ENCODE peak calls at places on chromosomes 16 and 17, in seven cellular contexts. Q is endothelial cell of umbilical vein, C is EH, B is adrenal gland, X is colonic mucosa, I is iPS-NIHi11, O is fibroblast of mammary gland. A is an unnamed sample.

GRCh38 chr17:36721560-36722120 is 120.3 kb downstream of the MRM1 start:
- DNase-seq in Q (peak; percentile 14), C (no peak), B (no peak), X (no peak), I (no peak), O (no peak), A (peak; percentile 5)

GRCh38 chr17:57408064-57408811 is 151.9 kb downstream of the MSI2 start:
- DNase-seq in Q (no peak), C (no peak), B (no peak), X (peak; percentile 59), I (peak; percentile 66), O (no peak), A (peak; percentile 83)

GRCh38 chr17:489758-490329 is 137.2 kb upstream of the RPH3AL start:
- DNase-seq in Q (peak; percentile 35), C (peak; percentile 73), B (peak; percentile 28), X (peak; percentile 32), I (no peak), O (peak; percentile 36), A (peak; percentile 90)

GRCh38 chr17:2899911-2900310 is 103.7 kb downstream of the RAP1GAP2 start:
- DNase-seq in Q (no peak), C (no peak), B (no peak), X (peak; percentile 60), I (no peak), O (peak; percentile 29), A (no peak)

GRCh38 chr17:63445571-63446217 is 412 bp downstream of the CYB561 start:
- DNase-seq in Q (peak; percentile 63), C (peak; percentile 62), B (peak; percentile 70), X (peak; percentile 56), I (peak; percentile 95), O (no peak), A (no peak)

GRCh38 chr17:80527016-80527645 is 17.5 kb upstream of the RPTOR start:
- DNase-seq in Q (no peak), C (peak; percentile 47), B (no peak), X (no peak), I (no peak), O (no peak), A (no peak)

GRCh38 chr17:3693829-3694231 is 2.1 kb downstream of the P2RX5 start:
- DNase-seq in Q (no peak), C (no peak), B (no peak), X (no peak), I (no peak), O (no peak), A (no peak)

GRCh38 chr17:48555616-48556533 is 11.0 kb upstream of the HOXB2 start:
- DNase-seq in Q (peak; percentile 43), C (no peak), B (peak; percentile 56), X (no peak), I (no peak), O (no peak), A (no peak)

GRCh38 chr16:68739964-68740627 is 3.0 kb downstream of the CDH1 start:
- DNase-seq in Q (no peak), C (no peak), B (no peak), X (no peak), I (no peak), O (peak; percentile 11), A (no peak)

GRCh38 chr16:50457423-50457822 is 88.6 kb upstream of the BRD7 start:
- DNase-seq in Q (no peak), C (peak; percentile 17), B (no peak), X (no peak), I (no peak), O (no peak), A (no peak)

GRCh38 chr16:52404546-52404945 is 142.4 kb downstream of the TOX3 start:
- DNase-seq in Q (no peak), C (no peak), B (no peak), X (no peak), I (no peak), O (no peak), A (no peak)

GRCh38 chr17:70767102-70767701 is 597.9 kb downstream of the KCNJ2 start:
- DNase-seq in Q (no peak), C (peak; percentile 29), B (no peak), X (no peak), I (peak; percentile 48), O (peak; percentile 44), A (peak; percentile 10)

GRCh38 chr17:9240659-9241370 is 219.5 kb downstream of the NTN1 start:
- DNase-seq in Q (peak; percentile 39), C (peak; percentile 64), B (peak; percentile 75), X (peak; percentile 84), I (peak; percentile 64), O (peak; percentile 56), A (no peak)

GRCh38 chr17:18236494-18236893 is 11.1 kb downstream of the LLGL1 start:
- DNase-seq in Q (no peak), C (no peak), B (no peak), X (no peak), I (no peak), O (no peak), A (no peak)

GRCh38 chr16:56931253-56931768 is 631 bp upstream of the HERPUD1 start:
- DNase-seq in Q (no peak), C (no peak), B (no peak), X (peak; percentile 83), I (no peak), O (peak; percentile 16), A (no peak)

GRCh38 chr16:8596581-8596980 is 6.3 kb upstream of the TMEM114 start:
- DNase-seq in Q (no peak), C (no peak), B (no peak), X (no peak), I (no peak), O (no peak), A (no peak)

GRCh38 chr17:60463157-60463820 is 41.0 kb downstream of the CHCT1 start:
- DNase-seq in Q (no peak), C (peak; percentile 49), B (no peak), X (no peak), I (no peak), O (peak; percentile 3), A (no peak)

GRCh38 chr17:19750835-19751234 is 2.7 kb upstream of the ALDH3A1 start:
- DNase-seq in Q (no peak), C (no peak), B (no peak), X (no peak), I (no peak), O (no peak), A (no peak)

GRCh38 chr17:69898606-69899005 is 176.4 kb upstream of the KCNJ16 start:
- DNase-seq in Q (no peak), C (no peak), B (no peak), X (no peak), I (no peak), O (peak; percentile 64), A (no peak)

GRCh38 chr17:83151442-83152220 is 72.2 kb downstream of the METRNL start:
- DNase-seq in Q (no peak), C (peak; percentile 80), B (no peak), X (no peak), I (peak; percentile 63), O (peak; percentile 4), A (no peak)

GRCh38 chr16:85717393-85718152 is 28.8 kb upstream of the GINS2 start:
- DNase-seq in Q (peak; percentile 57), C (peak; percentile 59), B (peak; percentile 88), X (peak; percentile 81), I (peak; percentile 87), O (peak; percentile 60), A (peak; percentile 65)

GRCh38 chr17:12567077-12568053 is 98.3 kb upstream of the MYOCD start:
- DNase-seq in Q (no peak), C (peak; percentile 21), B (no peak), X (no peak), I (no peak), O (no peak), A (no peak)

GRCh38 chr17:61415374-61416210 is 15.9 kb downstream of the TBX2 start:
- DNase-seq in Q (no peak), C (peak; percentile 59), B (no peak), X (peak; percentile 16), I (no peak), O (no peak), A (no peak)

GRCh38 chr16:1311738-1312458 is 2.5 kb downstream of the UBE2I start:
- DNase-seq in Q (no peak), C (no peak), B (peak; percentile 68), X (no peak), I (no peak), O (peak; percentile 42), A (no peak)

A was measured in DND-41.